ENCODE peak calls at places on chromosomes 12 and 14, in ten cellular contexts. One of them, this sample, is unnamed.

GRCh38 chr12:31007636-31008175 is 66.0 kb upstream of the DDX11 start:
- DNase-seq in stomach: no peak
- DNase-seq in HepG2: no peak
- DNase-seq in HCT116: no peak
- DNase-seq in sigmoid colon: peak
- DNase-seq in suprapubic skin: no peak
- DNase-seq in spleen: peak
- DNase-seq in transverse colon: no peak
- DNase-seq in K562: no peak
- DNase-seq in breast epithelium: no peak
- DNase-seq in this sample: no peak

GRCh38 chr12:123067654-123068053 is 83.2 kb downstream of the PITPNM2 start:
- DNase-seq in stomach: no peak
- DNase-seq in HepG2: no peak
- DNase-seq in HCT116: no peak
- DNase-seq in sigmoid colon: no peak
- DNase-seq in suprapubic skin: no peak
- DNase-seq in spleen: no peak
- DNase-seq in transverse colon: no peak
- DNase-seq in K562: no peak
- DNase-seq in breast epithelium: no peak
- DNase-seq in this sample: no peak

GRCh38 chr12:10900972-10901371 is 8.4 kb downstream of the TAS2R13 start:
- DNase-seq in stomach: no peak
- DNase-seq in HepG2: no peak
- DNase-seq in HCT116: no peak
- DNase-seq in sigmoid colon: no peak
- DNase-seq in suprapubic skin: no peak
- DNase-seq in spleen: no peak
- DNase-seq in transverse colon: no peak
- DNase-seq in K562: no peak
- DNase-seq in breast epithelium: no peak
- DNase-seq in this sample: no peak

GRCh38 chr12:75944097-75944904 is 87.3 kb downstream of the PHLDA1 start:
- DNase-seq in stomach: no peak
- DNase-seq in HepG2: peak
- DNase-seq in HCT116: peak
- DNase-seq in sigmoid colon: no peak
- DNase-seq in suprapubic skin: no peak
- DNase-seq in spleen: no peak
- DNase-seq in transverse colon: no peak
- DNase-seq in K562: peak
- DNase-seq in breast epithelium: no peak
- DNase-seq in this sample: no peak

GRCh38 chr14:44700694-44701093 is 193.6 kb upstream of the FSCB start:
- DNase-seq in stomach: no peak
- DNase-seq in HepG2: no peak
- DNase-seq in HCT116: no peak
- DNase-seq in sigmoid colon: no peak
- DNase-seq in suprapubic skin: no peak
- DNase-seq in spleen: no peak
- DNase-seq in transverse colon: no peak
- DNase-seq in K562: no peak
- DNase-seq in breast epithelium: no peak
- DNase-seq in this sample: no peak

GRCh38 chr14:68789798-68790655 is 2.8 kb downstream of the ZFP36L1 start:
- DNase-seq in stomach: peak
- DNase-seq in HepG2: no peak
- DNase-seq in HCT116: no peak
- DNase-seq in sigmoid colon: peak
- DNase-seq in suprapubic skin: no peak
- DNase-seq in spleen: peak
- DNase-seq in transverse colon: peak
- DNase-seq in K562: no peak
- DNase-seq in breast epithelium: no peak
- DNase-seq in this sample: no peak

GRCh38 chr12:6376079-6376941 is 947 bp upstream of the SCNN1A start:
- DNase-seq in stomach: peak
- DNase-seq in HepG2: peak
- DNase-seq in HCT116: no peak
- DNase-seq in sigmoid colon: peak
- DNase-seq in suprapubic skin: peak
- DNase-seq in spleen: peak
- DNase-seq in transverse colon: peak
- DNase-seq in K562: peak
- DNase-seq in breast epithelium: peak
- DNase-seq in this sample: no peak

GRCh38 chr14:70901218-70901772 is 6.0 kb upstream of the PCNX1 start:
- DNase-seq in stomach: no peak
- DNase-seq in HepG2: no peak
- DNase-seq in HCT116: no peak
- DNase-seq in sigmoid colon: no peak
- DNase-seq in suprapubic skin: no peak
- DNase-seq in spleen: no peak
- DNase-seq in transverse colon: no peak
- DNase-seq in K562: no peak
- DNase-seq in breast epithelium: no peak
- DNase-seq in this sample: no peak

GRCh38 chr14:38721822-38722431 is 381.1 kb downstream of the SEC23A start:
- DNase-seq in stomach: peak
- DNase-seq in HepG2: peak
- DNase-seq in HCT116: peak
- DNase-seq in sigmoid colon: no peak
- DNase-seq in suprapubic skin: no peak
- DNase-seq in spleen: no peak
- DNase-seq in transverse colon: peak
- DNase-seq in K562: peak
- DNase-seq in breast epithelium: peak
- DNase-seq in this sample: peak

DNA sequence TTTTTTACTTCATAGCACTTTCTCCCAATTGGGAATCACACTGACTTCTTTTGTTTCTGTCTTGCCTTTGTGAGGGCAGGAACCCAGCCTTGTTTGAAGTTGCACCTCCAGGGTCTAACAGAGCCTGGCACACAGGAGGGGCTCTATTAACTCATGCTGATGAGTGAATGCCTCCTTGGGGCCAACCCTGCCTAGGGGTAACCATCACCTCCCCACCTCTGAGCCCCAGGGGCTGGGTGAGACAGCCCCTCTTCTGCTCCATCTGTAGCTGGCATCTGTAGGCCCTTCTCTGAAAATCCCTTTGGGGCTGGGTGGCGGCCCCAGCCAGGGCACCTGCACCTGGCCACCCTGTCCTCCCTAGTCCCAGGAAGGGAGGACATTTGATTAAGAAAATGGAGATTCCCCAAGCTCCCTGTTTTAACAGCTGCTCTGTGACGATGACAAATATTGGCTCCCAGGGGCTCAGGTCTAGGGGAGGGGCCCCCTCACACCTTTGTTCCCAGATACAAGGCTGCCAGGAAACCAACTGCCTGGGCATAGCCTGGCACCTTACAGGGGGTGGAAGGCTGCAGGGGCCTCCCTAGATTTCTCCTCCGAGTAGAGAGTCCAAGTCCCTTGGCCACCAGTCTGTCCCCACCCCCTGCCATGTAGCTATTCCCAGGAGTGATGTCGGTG is 11.8 kb downstream of the TAMALIN start:
- DNase-seq in stomach: no peak
- DNase-seq in HepG2: no peak
- DNase-seq in HCT116: no peak
- DNase-seq in sigmoid colon: no peak
- DNase-seq in suprapubic skin: no peak
- DNase-seq in spleen: no peak
- DNase-seq in transverse colon: no peak
- DNase-seq in K562: no peak
- DNase-seq in breast epithelium: no peak
- DNase-seq in this sample: no peak
- TF ChIP-seq POLR2A in stomach: no peak
- TF ChIP-seq POLR2A in HepG2: no peak
- TF ChIP-seq POLR2A in HCT116: no peak
- TF ChIP-seq POLR2A in sigmoid colon: no peak
- TF ChIP-seq POLR2A in suprapubic skin: no peak
- TF ChIP-seq POLR2A in spleen: no peak
- TF ChIP-seq POLR2A in transverse colon: no peak
- TF ChIP-seq POLR2A in K562: no peak
- TF ChIP-seq POLR2A in breast epithelium: no peak
- TF ChIP-seq POLR2A in this sample: no peak

GRCh38 chr12:127450822-127451221 is 816.1 kb upstream of the TMEM132C start:
- DNase-seq in stomach: no peak
- DNase-seq in HepG2: no peak
- DNase-seq in HCT116: no peak
- DNase-seq in sigmoid colon: no peak
- DNase-seq in suprapubic skin: no peak
- DNase-seq in spleen: no peak
- DNase-seq in transverse colon: no peak
- DNase-seq in K562: no peak
- DNase-seq in breast epithelium: no peak
- DNase-seq in this sample: no peak

DNA sequence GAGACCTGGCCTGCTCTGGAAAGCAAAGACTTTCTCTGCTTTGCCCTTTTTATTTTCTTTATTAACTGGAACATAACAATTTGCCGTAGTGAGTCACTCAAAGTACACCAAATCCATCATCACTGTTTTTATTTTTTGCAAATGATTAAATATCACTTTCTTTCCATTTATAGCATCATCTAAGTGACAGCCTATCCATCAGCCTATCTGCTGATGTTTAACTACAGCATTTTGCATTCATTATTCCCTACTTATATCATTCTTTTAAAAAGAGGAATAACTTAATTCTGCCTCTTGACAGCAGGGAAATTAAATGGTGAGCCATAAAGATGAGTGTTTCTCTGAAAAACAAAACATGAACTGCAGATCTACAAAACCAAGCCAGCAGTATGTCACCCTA is 821.4 kb upstream of the TMEM132C start:
- DNase-seq in stomach: no peak
- DNase-seq in HepG2: no peak
- DNase-seq in HCT116: no peak
- DNase-seq in sigmoid colon: no peak
- DNase-seq in suprapubic skin: no peak
- DNase-seq in spleen: no peak
- DNase-seq in transverse colon: no peak
- DNase-seq in K562: no peak
- DNase-seq in breast epithelium: no peak
- DNase-seq in this sample: no peak
- TF ChIP-seq POLR2AphosphoS5 in stomach: no peak
- TF ChIP-seq POLR2AphosphoS5 in HepG2: no peak
- TF ChIP-seq POLR2AphosphoS5 in HCT116: no peak
- TF ChIP-seq POLR2AphosphoS5 in sigmoid colon: no peak
- TF ChIP-seq POLR2AphosphoS5 in suprapubic skin: no peak
- TF ChIP-seq POLR2AphosphoS5 in spleen: no peak
- TF ChIP-seq POLR2AphosphoS5 in transverse colon: no peak
- TF ChIP-seq POLR2AphosphoS5 in K562: no peak
- TF ChIP-seq POLR2AphosphoS5 in breast epithelium: no peak
- TF ChIP-seq POLR2AphosphoS5 in this sample: no peak

GRCh38 chr14:49865431-49865859 is 12.9 kb upstream of the NEMF start:
- DNase-seq in stomach: peak
- DNase-seq in HepG2: peak
- DNase-seq in HCT116: no peak
- DNase-seq in sigmoid colon: peak
- DNase-seq in suprapubic skin: peak
- DNase-seq in spleen: peak
- DNase-seq in transverse colon: peak
- DNase-seq in K562: peak
- DNase-seq in breast epithelium: peak
- DNase-seq in this sample: no peak

GRCh38 chr14:49860988-49861387 is 8.4 kb upstream of the NEMF start:
- DNase-seq in stomach: no peak
- DNase-seq in HepG2: no peak
- DNase-seq in HCT116: no peak
- DNase-seq in sigmoid colon: no peak
- DNase-seq in suprapubic skin: no peak
- DNase-seq in spleen: no peak
- DNase-seq in transverse colon: no peak
- DNase-seq in K562: no peak
- DNase-seq in breast epithelium: no peak
- DNase-seq in this sample: no peak

GRCh38 chr14:49863483-49864262 is 11.1 kb upstream of the NEMF start:
- DNase-seq in stomach: no peak
- DNase-seq in HepG2: no peak
- DNase-seq in HCT116: no peak
- DNase-seq in sigmoid colon: no peak
- DNase-seq in suprapubic skin: no peak
- DNase-seq in spleen: no peak
- DNase-seq in transverse colon: no peak
- DNase-seq in K562: peak
- DNase-seq in breast epithelium: no peak
- DNase-seq in this sample: no peak

GRCh38 chr14:49861581-49861922 is 9.0 kb upstream of the NEMF start:
- DNase-seq in stomach: peak
- DNase-seq in HepG2: no peak
- DNase-seq in HCT116: no peak
- DNase-seq in sigmoid colon: peak
- DNase-seq in suprapubic skin: peak
- DNase-seq in spleen: peak
- DNase-seq in transverse colon: peak
- DNase-seq in K562: peak
- DNase-seq in breast epithelium: peak
- DNase-seq in this sample: no peak

DNA sequence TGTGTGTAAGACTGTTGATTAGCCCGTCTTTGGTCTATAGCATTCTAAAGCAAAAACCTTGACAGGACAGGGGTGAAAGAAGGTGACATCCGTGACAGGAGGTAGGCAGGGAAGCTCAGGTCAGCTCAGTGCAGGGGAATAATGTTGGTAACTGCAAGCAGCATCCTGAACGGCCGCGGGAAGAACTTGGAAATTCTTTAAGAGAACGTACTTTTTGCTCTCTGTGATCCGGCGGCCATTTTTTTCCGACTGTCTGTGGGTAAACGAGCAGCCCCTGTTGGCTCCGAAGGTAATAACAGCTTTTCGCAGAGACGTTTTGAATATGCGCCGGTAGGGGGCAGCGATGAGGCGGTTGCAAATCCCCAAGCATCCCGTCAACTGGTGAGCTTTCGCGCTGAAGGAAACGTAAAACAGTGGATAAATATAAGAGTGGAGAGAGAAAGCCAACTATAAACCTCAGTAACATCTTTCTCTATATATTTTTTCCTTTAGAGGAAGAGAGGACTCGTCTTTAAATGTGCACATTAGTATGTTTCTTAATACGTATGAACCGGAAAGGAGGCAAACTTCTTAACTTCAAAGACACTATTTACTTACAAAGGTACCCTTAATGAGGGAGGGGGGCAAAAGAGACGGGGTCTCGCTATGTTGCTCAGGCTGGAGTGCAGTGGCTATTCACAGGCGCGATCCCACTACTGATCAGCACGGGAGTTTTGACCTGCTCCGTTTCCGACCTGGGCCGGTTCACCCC is 9.5 kb upstream of the NEMF start:
- DNase-seq in stomach: peak
- DNase-seq in HepG2: peak
- DNase-seq in HCT116: peak
- DNase-seq in sigmoid colon: peak
- DNase-seq in suprapubic skin: peak
- DNase-seq in spleen: peak
- DNase-seq in transverse colon: peak
- DNase-seq in K562: peak
- DNase-seq in breast epithelium: peak
- DNase-seq in this sample: no peak
- TF ChIP-seq POLR2A in stomach: no peak
- TF ChIP-seq POLR2A in HepG2: no peak
- TF ChIP-seq POLR2A in HCT116: no peak
- TF ChIP-seq POLR2A in sigmoid colon: no peak
- TF ChIP-seq POLR2A in suprapubic skin: no peak
- TF ChIP-seq POLR2A in spleen: no peak
- TF ChIP-seq POLR2A in transverse colon: no peak
- TF ChIP-seq POLR2A in K562: peak
- TF ChIP-seq POLR2A in breast epithelium: no peak
- TF ChIP-seq POLR2A in this sample: no peak

GRCh38 chr14:61498811-61499210 is 177.4 kb downstream of the PRKCH start:
- DNase-seq in stomach: no peak
- DNase-seq in HepG2: no peak
- DNase-seq in HCT116: no peak
- DNase-seq in sigmoid colon: no peak
- DNase-seq in suprapubic skin: no peak
- DNase-seq in spleen: no peak
- DNase-seq in transverse colon: no peak
- DNase-seq in K562: no peak
- DNase-seq in breast epithelium: no peak
- DNase-seq in this sample: no peak
- TF ChIP-seq POLR2AphosphoS5 in stomach: peak
- TF ChIP-seq POLR2AphosphoS5 in HepG2: no peak
- TF ChIP-seq POLR2AphosphoS5 in HCT116: no peak
- TF ChIP-seq POLR2AphosphoS5 in sigmoid colon: no peak
- TF ChIP-seq POLR2AphosphoS5 in suprapubic skin: no peak
- TF ChIP-seq POLR2AphosphoS5 in spleen: no peak
- TF ChIP-seq POLR2AphosphoS5 in transverse colon: no peak
- TF ChIP-seq POLR2AphosphoS5 in K562: no peak
- TF ChIP-seq POLR2AphosphoS5 in breast epithelium: no peak
- TF ChIP-seq POLR2AphosphoS5 in this sample: no peak